ENCODE peak calls at places on chromosomes 6 and 20, in five cellular contexts. G is MM.1S, O is neural progenitor cell, K is GM23248, S is HCT116. X is an unnamed sample.
A peak's percentile ranks its signal among the peaks of the same experiment; 100 is the strongest.

GRCh38 chr6:84304881-84305280 is 77.4 kb upstream of the CEP162 start:
- DNase-seq in G (no peak), O (no peak), K (no peak), S (no peak), X (no peak)

GRCh38 chr6:27565839-27566779 is 93.2 kb upstream of the ZNF184 start:
- DNase-seq in G (no peak), O (peak; percentile 73), K (no peak), S (no peak), X (no peak)

GRCh38 chr6:11270030-11271027 is 37.9 kb upstream of the NEDD9 start:
- DNase-seq in G (no peak), O (no peak), K (no peak), S (no peak), X (no peak)

GRCh38 chr6:128465368-128466343 is 54.7 kb downstream of the PTPRK start:
- DNase-seq in G (no peak), O (no peak), K (peak; percentile 46), S (no peak), X (no peak)

GRCh38 chr20:57160985-57161384 is 105.5 kb downstream of the BMP7 start:
- DNase-seq in G (peak; percentile 54), O (no peak), K (peak; percentile 28), S (no peak), X (no peak)

GRCh38 chr20:52454660-52455059 is 263.1 kb upstream of the ZFP64 start:
- DNase-seq in G (no peak), O (no peak), K (peak; percentile 40), S (no peak), X (no peak)

GRCh38 chr6:144607998-144608736 is 323.0 kb downstream of the UTRN start:
- DNase-seq in G (no peak), O (no peak), K (no peak), S (no peak), X (no peak)

GRCh38 chr6:2714359-2714895 is 36.3 kb downstream of the MYLK4 start:
- DNase-seq in G (no peak), O (no peak), K (peak; percentile 95), S (no peak), X (peak; percentile 89)

GRCh38 chr6:41546475-41546865 is 289 bp downstream of the FOXP4 start:
- DNase-seq in G (peak; percentile 59), O (no peak), K (peak; percentile 66), S (no peak), X (peak; percentile 50)

GRCh38 chr6:126094411-126094810 is 108.1 kb downstream of the TRMT11 start:
- DNase-seq in G (no peak), O (no peak), K (no peak), S (no peak), X (no peak)

GRCh38 chr20:43584448-43585138 is 6.1 kb upstream of the IFT52 start:
- DNase-seq in G (no peak), O (no peak), K (peak; percentile 54), S (no peak), X (no peak)

GRCh38 chr20:62643521-62644043 is 1.3 kb downstream of the SLCO4A1 start:
- DNase-seq in G (no peak), O (no peak), K (peak; percentile 32), S (no peak), X (peak; percentile 23)

GRCh38 chr6:108837236-108837971 is 10.8 kb upstream of the ARMC2 start:
- DNase-seq in G (peak; percentile 83), O (no peak), K (no peak), S (no peak), X (peak; percentile 4)

GRCh38 chr6:62452586-62452985 is 166.6 kb upstream of the KHDRBS2 start:
- DNase-seq in G (no peak), O (no peak), K (no peak), S (no peak), X (no peak)

GRCh38 chr6:135260612-135261011 is 79.5 kb downstream of the MYB start:
- DNase-seq in G (no peak), O (no peak), K (no peak), S (no peak), X (no peak)

GRCh38 chr6:27553123-27553904 is 80.4 kb upstream of the ZNF184 start:
- DNase-seq in G (peak; percentile 64), O (peak; percentile 68), K (peak; percentile 14), S (no peak), X (no peak)

GRCh38 chr6:35360349-35361138 is 18.2 kb downstream of the PPARD start:
- DNase-seq in G (no peak), O (no peak), K (peak; percentile 52), S (no peak), X (peak; percentile 35)

GRCh38 chr20:36642136-36642535 is 3.9 kb downstream of the SLA2 start:
- DNase-seq in G (no peak), O (no peak), K (no peak), S (no peak), X (no peak)

GRCh38 chr6:90895299-90896164 is 308.7 kb upstream of the MAP3K7 start:
- DNase-seq in G (no peak), O (no peak), K (no peak), S (no peak), X (no peak)

GRCh38 chr6:130734161-130734560 is 93.0 kb upstream of the SMLR1 start:
- DNase-seq in G (no peak), O (no peak), K (no peak), S (no peak), X (no peak)

GRCh38 chr6:106085984-106086832 is at the start of gene PRDM1:
- DNase-seq in G (peak; percentile 97), O (peak; percentile 88), K (peak; percentile 81), S (peak; percentile 81), X (peak; percentile 87)

GRCh38 chr6:53735896-53736295 is 58.9 kb upstream of the LRRC1 start:
- DNase-seq in G (no peak), O (no peak), K (no peak), S (no peak), X (no peak)

DNA sequence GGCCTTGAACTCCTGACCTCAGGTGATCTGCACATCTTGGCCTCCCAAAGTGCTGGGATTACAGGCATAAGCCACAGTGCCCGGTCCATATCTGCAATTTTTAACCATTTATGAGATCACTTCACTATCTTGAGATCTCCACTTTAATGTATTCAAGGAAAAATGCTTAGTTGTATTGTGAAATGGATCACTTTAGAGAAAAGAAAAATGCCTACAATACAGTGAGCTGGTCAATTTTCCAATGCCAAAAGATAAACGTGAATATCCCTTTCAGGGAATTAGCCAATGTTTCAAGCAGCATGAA is 82.8 kb upstream of the ZNF217 start:
- DNase-seq in G (no peak), O (no peak), K (no peak), S (no peak), X (no peak)
- TF ChIP-seq EZH2phosphoT487 in G (no peak), O (no peak), K (no peak), S (no peak), X (no peak)

GRCh38 chr20:47272893-47273590 is 83.5 kb downstream of the ZMYND8 start:
- DNase-seq in G (peak; percentile 50), O (peak; percentile 70), K (peak; percentile 78), S (peak; percentile 52), X (peak; percentile 92)

GRCh38 chr20:47274449-47275108 is 81.9 kb downstream of the ZMYND8 start:
- DNase-seq in G (no peak), O (no peak), K (peak; percentile 95), S (peak; percentile 67), X (peak; percentile 95)

GRCh38 chr20:47275548-47275947 is 81.0 kb downstream of the ZMYND8 start:
- DNase-seq in G (no peak), O (no peak), K (no peak), S (no peak), X (no peak)

GRCh38 chr20:47271216-47271615 is 85.3 kb downstream of the ZMYND8 start:
- DNase-seq in G (no peak), O (no peak), K (no peak), S (no peak), X (no peak)

GRCh38 chr20:47273591-47274235 is 82.8 kb downstream of the ZMYND8 start:
- DNase-seq in G (no peak), O (no peak), K (peak; percentile 39), S (no peak), X (no peak)
- H4K20me1 ChIP-seq in G (peaks cover 8% of the 10 kb centered on the region), O (peaks cover 17% of the 10 kb centered on the region), K (no peaks in the 10 kb centered on the region), S (no peaks in the 10 kb centered on the region), X (no peaks in the 10 kb centered on the region)

GRCh38 chr20:64107736-64108457 is 532 bp upstream of the NPBWR2 start:
- DNase-seq in G (no peak), O (no peak), K (no peak), S (no peak), X (no peak)
- H3K9ac ChIP-seq in G (no peak overlapping the region), O (no peak overlapping the region), K (no peak overlapping the region), S (no peak overlapping the region), X (no peak overlapping the region)

GRCh38 chr20:18738055-18738454 is 75.5 kb upstream of the SCP2D1 start:
- DNase-seq in G (no peak), O (no peak), K (peak; percentile 47), S (no peak), X (no peak)

GRCh38 chr20:18738888-18739287 is 74.7 kb upstream of the SCP2D1 start:
- DNase-seq in G (no peak), O (no peak), K (no peak), S (no peak), X (no peak)

GRCh38 chr20:18737140-18737539 is 76.4 kb upstream of the SCP2D1 start:
- DNase-seq in G (no peak), O (no peak), K (no peak), S (no peak), X (no peak)

GRCh38 chr20:18731940-18732339 is 81.6 kb upstream of the SCP2D1 start:
- DNase-seq in G (no peak), O (no peak), K (no peak), S (no peak), X (no peak)

DNA sequence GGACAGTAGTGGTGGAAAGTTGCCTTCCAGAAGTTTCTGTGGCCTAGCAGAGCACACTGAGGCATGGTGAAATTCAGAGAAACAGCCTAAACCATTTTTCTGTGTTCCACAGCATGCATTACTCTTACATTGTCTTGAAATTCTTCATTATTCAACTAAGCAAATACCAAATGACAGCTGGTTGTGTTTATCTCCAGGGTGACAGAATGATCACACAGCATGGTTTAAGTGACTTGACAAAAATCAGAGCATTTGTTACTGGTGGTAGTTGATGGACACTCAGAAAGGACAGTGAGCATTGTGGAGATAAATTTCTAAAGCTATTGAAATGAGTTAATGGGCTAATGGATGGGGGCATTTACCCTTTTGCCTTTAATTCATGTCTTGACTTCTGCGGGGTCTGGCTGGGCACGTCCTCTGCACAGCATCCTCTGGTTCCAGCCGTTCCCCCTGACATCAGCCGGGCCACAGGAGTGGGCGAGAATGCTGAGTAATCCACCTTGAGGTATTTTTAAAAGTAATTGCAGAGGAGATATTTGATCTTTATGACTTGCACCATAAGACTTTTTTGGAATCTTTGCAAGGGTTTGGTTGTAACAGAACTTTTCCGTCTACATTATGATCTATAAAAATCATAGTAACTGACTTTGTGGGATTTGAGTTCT is 78.9 kb upstream of the SCP2D1 start:
- DNase-seq in G (no peak), O (no peak), K (no peak), S (no peak), X (no peak)
- TF ChIP-seq EZH2phosphoT487 in G (no peak), O (no peak), K (no peak), S (no peak), X (no peak)

GRCh38 chr6:75618437-75618836 is 16.8 kb downstream of the SENP6 start:
- DNase-seq in G (no peak), O (no peak), K (no peak), S (no peak), X (no peak)
- H4K20me1 ChIP-seq in G (peaks cover 37% of the 10 kb centered on the region), O (peaks cover 2% of the 10 kb centered on the region), K (peaks cover 34% of the 10 kb centered on the region), S (peaks cover 20% of the 10 kb centered on the region), X (peaks cover 37% of the 10 kb centered on the region)

X was measured in PC-3.